ENCODE peak calls at places on chromosomes 4 and X, in seven cellular contexts. T is coronary artery, L is heart right ventricle, W is AG09309, Q is cardiac fibroblast, Z is fibroblast of pulmonary artery, K is lung. X is an unnamed sample.
A peak's percentile ranks its signal among the peaks of the same experiment; 100 is the strongest.

GRCh38 chrX:68808686-68809357 is 20.0 kb upstream of the EFNB1 start:
- DNase-seq in K (no peak), T (no peak), W (no peak), L (peak; percentile 25), Q (peak; percentile 69), Z (peak; percentile 54), X (no peak)

GRCh38 chr4:165947019-165947418 is 74.0 kb downstream of the TLL1 start:
- DNase-seq in T (no peak), L (no peak), K (no peak), W (no peak), Z (no peak), Q (no peak), X (no peak)

GRCh38 chr4:84496356-84497219 is 2.5 kb downstream of the NKX6-1 start:
- DNase-seq in Z (peak; percentile 23), L (no peak), Q (peak; percentile 12), K (no peak), T (no peak), W (no peak), X (no peak)

GRCh38 chr4:125741825-125742452 is 427.2 kb downstream of the FAT4 start:
- DNase-seq in W (no peak), K (no peak), Q (peak; percentile 70), L (no peak), T (no peak), Z (peak; percentile 76), X (peak; percentile 34)

GRCh38 chr4:75968084-75968483 is 22.7 kb downstream of the SDAD1 start:
- DNase-seq in Q (no peak), K (no peak), L (no peak), Z (no peak), T (no peak), W (no peak), X (no peak)

GRCh38 chrX:155896512-155896911 is 15.4 kb downstream of the VAMP7 start:
- DNase-seq in Z (no peak), Q (no peak), L (no peak), K (no peak), W (no peak), T (no peak), X (no peak)

GRCh38 chr4:110005461-110006056 is 92.9 kb downstream of the EGF start:
- DNase-seq in L (no peak), K (no peak), W (peak; percentile 52), T (no peak), Z (peak; percentile 87), Q (peak; percentile 84), X (peak; percentile 63)

GRCh38 chr4:98673978-98674377 is 15.6 kb upstream of the TSPAN5 start:
- DNase-seq in K (no peak), T (no peak), L (no peak), Q (no peak), W (no peak), Z (no peak), X (no peak)

GRCh38 chrX:155434906-155435743 is 23.3 kb downstream of the F8A3 start:
- DNase-seq in W (no peak), Z (no peak), L (peak; percentile 13), T (no peak), K (no peak), Q (no peak), X (no peak)

GRCh38 chr4:180057891-180058643 is 2185.1 kb upstream of the TENM3 start:
- DNase-seq in Q (peak; percentile 17), K (no peak), T (no peak), W (no peak), Z (peak; percentile 3), L (peak; percentile 9), X (no peak)

DNA sequence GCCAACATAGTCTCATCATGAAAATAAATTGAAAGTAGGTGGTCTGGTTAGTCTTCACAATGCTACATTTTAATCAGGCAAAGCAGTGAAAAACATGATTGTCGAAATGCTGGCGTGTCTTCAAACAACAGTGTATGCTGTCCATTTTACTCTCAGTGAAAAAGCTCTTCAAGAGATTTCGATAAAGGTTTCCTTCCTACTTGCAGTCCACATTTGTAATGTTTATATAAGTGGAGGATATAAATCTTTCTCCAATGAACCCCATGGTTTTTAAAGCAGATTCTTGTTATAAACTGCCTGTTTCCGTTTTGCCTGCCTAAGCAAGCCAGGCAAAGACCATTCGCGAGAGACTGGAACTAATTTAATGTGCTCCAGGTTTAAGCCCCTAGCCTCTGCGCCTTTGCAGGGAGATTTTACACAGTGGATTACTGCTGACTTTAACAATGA is 169.6 kb downstream of the SCFD2 start:
- DNase-seq in L (no peak), Z (no peak), W (peak; percentile 31), Q (no peak), T (no peak), K (no peak), X (no peak)
- TF ChIP-seq CTCF in L (no peak), Z (no peak), W (no peak), Q (no peak), T (no peak), K (no peak), X (no peak)

GRCh38 chr4:184396001-184396400 is 78.3 kb downstream of the IRF2 start:
- DNase-seq in Q (no peak), W (no peak), K (no peak), Z (no peak), T (no peak), L (no peak), X (peak; percentile 53)

GRCh38 chr4:184392748-184393334 is 81.5 kb downstream of the IRF2 start:
- DNase-seq in K (peak; percentile 34), Q (no peak), T (peak; percentile 35), L (no peak), W (no peak), Z (no peak), X (no peak)

GRCh38 chr4:184397516-184398163 is 76.7 kb downstream of the IRF2 start:
- DNase-seq in W (no peak), Q (peak; percentile 36), K (no peak), T (peak; percentile 58), L (no peak), Z (no peak), X (no peak)

GRCh38 chr4:184396570-184397515 is 77.5 kb downstream of the IRF2 start:
- DNase-seq in K (no peak), Z (no peak), L (no peak), Q (no peak), T (no peak), W (no peak), X (no peak)

DNA sequence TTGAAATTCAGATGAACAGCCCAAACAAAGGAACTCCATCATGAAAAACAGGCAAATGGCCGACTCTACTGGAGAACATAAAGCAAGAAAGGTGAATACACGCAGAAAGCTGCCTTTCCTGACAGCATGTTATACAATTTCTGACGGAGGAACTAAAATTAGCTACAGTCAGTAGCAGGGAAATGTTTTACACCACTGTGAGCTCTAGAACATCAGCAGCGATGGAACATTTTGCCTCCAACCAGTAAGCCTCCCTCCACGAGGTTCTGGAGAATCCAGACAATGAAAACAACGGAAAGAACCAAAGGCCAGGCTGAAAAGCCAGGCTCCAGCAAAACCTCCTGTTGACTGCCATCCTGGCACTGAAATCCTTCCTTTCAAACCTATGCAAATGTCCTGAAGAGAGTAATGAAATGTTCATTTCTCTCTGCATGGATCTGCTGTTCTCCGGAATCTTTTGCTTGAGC is 78.9 kb downstream of the IRF2 start:
- DNase-seq in Q (no peak), K (no peak), W (no peak), T (no peak), L (no peak), Z (no peak), X (no peak)
- H3K4me3 ChIP-seq in Q (no peak overlapping the region), K (no peak overlapping the region), W (no peak overlapping the region), T (no peak overlapping the region), L (no peak overlapping the region), Z (no peak overlapping the region), X (no peak overlapping the region)

GRCh38 chr4:3479358-3480101 is 16.4 kb downstream of the DOK7 start:
- DNase-seq in T (no peak), K (no peak), L (peak; percentile 59), Q (no peak), W (no peak), Z (no peak), X (no peak)
- TF ChIP-seq CTCF in T (no peak), K (no peak), L (no peak), Q (no peak), W (no peak), Z (no peak), X (no peak)

GRCh38 chrX:130111935-130112221 is 1.6 kb upstream of the ELF4 start:
- DNase-seq in W (no peak), L (no peak), Q (no peak), Z (no peak), T (no peak), K (no peak), X (no peak)
- H3K4me3 ChIP-seq in W (no peak overlapping the region), L (no peak overlapping the region), Q (no peak overlapping the region), Z (no peak overlapping the region), T (no peak overlapping the region), K (no peak overlapping the region), X (no peak overlapping the region)

DNA sequence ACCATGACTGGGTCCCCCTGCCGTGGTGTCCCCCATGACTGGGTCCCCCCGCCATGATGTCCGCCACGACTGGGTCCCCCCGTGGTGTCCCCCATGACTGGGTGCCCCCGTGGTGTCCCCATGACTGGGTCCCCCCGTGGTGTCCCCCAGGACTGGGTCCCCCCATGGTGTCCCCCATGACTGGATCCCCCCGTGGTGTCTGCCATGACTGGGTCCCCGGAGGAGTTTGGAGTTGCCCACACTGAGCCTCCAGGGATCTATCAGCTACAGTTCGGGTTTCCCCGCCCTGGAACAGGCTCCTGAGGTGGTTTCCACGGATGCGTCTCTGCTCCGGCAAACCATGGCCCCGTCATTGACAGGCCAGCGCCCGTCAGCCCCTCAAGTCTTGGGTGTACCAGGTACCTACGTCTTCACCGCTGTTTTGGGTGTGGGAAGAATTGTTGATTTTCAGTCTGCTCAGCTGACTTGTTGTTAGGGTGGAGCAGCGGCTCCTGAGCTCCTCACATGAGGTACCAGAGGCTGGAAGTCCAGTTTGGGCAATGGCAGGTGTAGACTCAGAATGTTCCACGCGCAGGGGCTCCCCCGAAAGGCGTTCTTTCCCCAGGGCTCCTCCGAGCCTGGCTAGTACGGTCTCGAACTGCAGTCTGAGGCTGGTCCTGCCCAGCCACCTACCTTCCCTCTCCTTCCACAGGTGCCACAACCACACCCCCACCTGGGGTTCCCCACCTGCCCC is 8.3 kb upstream of the PDE6B start:
- DNase-seq in Q (no peak), L (no peak), W (no peak), K (no peak), T (peak; percentile 61), Z (no peak), X (no peak)
- TF ChIP-seq CTCF in Q (no peak), L (no peak), W (no peak), K (no peak), T (no peak), Z (no peak), X (no peak)

GRCh38 chr4:116332508-116332907 is 752.9 kb downstream of the TRAM1L1 start:
- DNase-seq in W (no peak), T (no peak), Q (no peak), K (no peak), Z (no peak), L (no peak), X (no peak)
- H3K4me3 ChIP-seq in W (no peak overlapping the region), T (no peak overlapping the region), Q (no peak overlapping the region), K (no peak overlapping the region), Z (no peak overlapping the region), L (no peak overlapping the region), X (no peak overlapping the region)

X was measured in astrocyte of the cerebellum.